ENCODE peak calls at places on chromosomes 6 and 20, in nine cellular contexts. J is AML-193; A is stimulated activated naive B cell treated with anti-CD40 and anti-IgM and Interleukin-4, amounts not matched to agents 10 μg/mL and 1 μg/mL and 100 μg/mL, for 72 hours; G is PC-9; H is AG09319; R is stimulated activated CD4-positive, alpha-beta T cell treated with anti-CD3 and anti-CD28 coated beads, Interleukin-2, amount 100 ng/mL, for 24 hours; K is EL; O is NCI-H2029 treated with DMSO at 0.1 percent for 48 hours; U is hepatic stellate cell. B is an unnamed sample.

GRCh38 chr6:118263929-118264486 is 284.1 kb upstream of the PLN start:
- DNase-seq in J (no peak), A (no peak), G (no peak), H (no peak), R (no peak), K (peak), O (no peak), U (no peak), B (no peak)

GRCh38 chr20:25984933-25985332 is 288.3 kb upstream of the ZNF337 start:
- DNase-seq in J (no peak), A (no peak), G (no peak), H (peak), R (peak), K (peak), O (peak), U (peak), B (no peak)

GRCh38 chr6:32369678-32370077 is 2.0 kb downstream of the TSBP1 start:
- DNase-seq in J (no peak), A (no peak), G (no peak), H (peak), R (no peak), K (peak), O (no peak), U (peak), B (peak)

GRCh38 chr6:12336121-12336971 is 46.2 kb downstream of the EDN1 start:
- DNase-seq in J (no peak), A (no peak), G (no peak), H (no peak), R (no peak), K (no peak), O (no peak), U (no peak), B (no peak)

GRCh38 chr6:28947831-28948270 is 24.1 kb upstream of the TRIM27 start:
- DNase-seq in J (no peak), A (no peak), G (peak), H (no peak), R (no peak), K (peak), O (no peak), U (peak), B (no peak)

GRCh38 chr6:103405321-103405720 is 1454.4 kb downstream of the HACE1 start:
- DNase-seq in J (no peak), A (no peak), G (no peak), H (no peak), R (no peak), K (no peak), O (no peak), U (no peak), B (no peak)

GRCh38 chr6:5351552-5351951 is 90.2 kb downstream of the FARS2 start:
- DNase-seq in J (no peak), A (no peak), G (no peak), H (no peak), R (no peak), K (no peak), O (no peak), U (no peak), B (no peak)

GRCh38 chr6:145199961-145200360 is 535.4 kb downstream of the EPM2A start:
- DNase-seq in J (no peak), A (no peak), G (no peak), H (no peak), R (no peak), K (peak), O (no peak), U (no peak), B (no peak)

GRCh38 chr6:47420394-47421371 is 56.9 kb upstream of the CD2AP start:
- DNase-seq in J (no peak), A (no peak), G (no peak), H (no peak), R (no peak), K (peak), O (no peak), U (no peak), B (no peak)

GRCh38 chr6:16322666-16323312 is 84.4 kb downstream of the GMPR start:
- DNase-seq in J (no peak), A (peak), G (no peak), H (no peak), R (peak), K (peak), O (peak), U (peak), B (peak)

GRCh38 chr6:104182811-104183210 is 676.9 kb downstream of the HACE1 start:
- DNase-seq in J (no peak), A (no peak), G (no peak), H (no peak), R (no peak), K (peak), O (no peak), U (no peak), B (no peak)

GRCh38 chr6:166156942-166157341 is 10.7 kb downstream of the TBXT start:
- DNase-seq in J (no peak), A (no peak), G (no peak), H (no peak), R (no peak), K (no peak), O (no peak), U (no peak), B (no peak)

GRCh38 chr6:70673601-70674000 is 5.9 kb downstream of the SMAP1 start:
- DNase-seq in J (no peak), A (no peak), G (no peak), H (no peak), R (no peak), K (peak), O (no peak), U (peak), B (peak)

GRCh38 chr20:62938105-62938888 is at the start of gene GID8:
- DNase-seq in J (no peak), A (no peak), G (peak), H (no peak), R (peak), K (peak), O (no peak), U (peak), B (peak)

GRCh38 chr20:62534526-62535221 is 58.9 kb upstream of the GATA5 start:
- DNase-seq in J (no peak), A (no peak), G (no peak), H (no peak), R (no peak), K (no peak), O (no peak), U (no peak), B (no peak)

GRCh38 chr6:84424956-84425355 is 197.5 kb upstream of the CEP162 start:
- DNase-seq in J (no peak), A (no peak), G (no peak), H (no peak), R (no peak), K (no peak), O (no peak), U (no peak), B (no peak)

GRCh38 chr20:57751411-57751810 is 41.6 kb upstream of the PMEPA1 start:
- DNase-seq in J (no peak), A (no peak), G (no peak), H (no peak), R (no peak), K (no peak), O (no peak), U (no peak), B (no peak)

GRCh38 chr6:134379086-134379485 is 61.2 kb upstream of the SGK1 start:
- DNase-seq in J (no peak), A (peak), G (peak), H (no peak), R (peak), K (no peak), O (no peak), U (no peak), B (no peak)

GRCh38 chr6:5234869-5235268 is 25.9 kb downstream of the LYRM4 start:
- DNase-seq in J (peak), A (no peak), G (no peak), H (no peak), R (no peak), K (no peak), O (no peak), U (no peak), B (no peak)

GRCh38 chr6:170095273-170095976 is 195.5 kb downstream of the DLL1 start:
- DNase-seq in J (no peak), A (no peak), G (no peak), H (no peak), R (no peak), K (no peak), O (no peak), U (no peak), B (no peak)

GRCh38 chr20:8187740-8188139 is 55.7 kb downstream of the PLCB1 start:
- DNase-seq in J (no peak), A (no peak), G (no peak), H (no peak), R (no peak), K (no peak), O (no peak), U (no peak), B (no peak)

GRCh38 chr6:84547341-84547794 is 217.0 kb downstream of the TBX18 start:
- DNase-seq in J (no peak), A (no peak), G (peak), H (no peak), R (no peak), K (peak), O (no peak), U (no peak), B (no peak)

GRCh38 chr20:59441860-59442810 is 141.7 kb downstream of the EDN3 start:
- DNase-seq in J (no peak), A (no peak), G (no peak), H (no peak), R (no peak), K (no peak), O (no peak), U (no peak), B (no peak)